ENCODE peak calls at places on chromosomes 12 and 14, in seven cellular contexts. L, Q, P, H, S, F and C are unnamed samples.

GRCh38 chr12:103799504-103800251 is 41.4 kb downstream of the NT5DC3 start:
- DNase-seq in L (peak; percentile 58), Q (no peak), P (no peak), H (peak; percentile 48), S (peak; percentile 68), F (no peak), C (no peak)

GRCh38 chr12:6207254-6207942 is 7.2 kb downstream of the CD9 start:
- DNase-seq in L (no peak), Q (no peak), P (no peak), H (no peak), S (no peak), F (no peak), C (no peak)

GRCh38 chr12:3537916-3538690 is 47.1 kb downstream of the PRMT8 start:
- DNase-seq in L (no peak), Q (no peak), P (no peak), H (no peak), S (no peak), F (no peak), C (no peak)

GRCh38 chr12:108630481-108631207 is 3.0 kb downstream of the SELPLG start:
- DNase-seq in L (no peak), Q (no peak), P (no peak), H (no peak), S (peak; percentile 77), F (no peak), C (no peak)

GRCh38 chr12:52260351-52261210 is 13.9 kb upstream of the KRT86 start:
- DNase-seq in L (no peak), Q (no peak), P (no peak), H (no peak), S (peak; percentile 80), F (no peak), C (no peak)

GRCh38 chr14:99201351-99202073 is 70.5 kb downstream of the BCL11B start:
- DNase-seq in L (no peak), Q (no peak), P (no peak), H (no peak), S (no peak), F (no peak), C (no peak)

GRCh38 chr14:96117101-96117897 is 78.1 kb downstream of the C14orf132 start:
- DNase-seq in L (no peak), Q (no peak), P (no peak), H (no peak), S (peak; percentile 54), F (no peak), C (no peak)

GRCh38 chr14:100159107-100159864 is at the start of gene DEGS2:
- DNase-seq in L (no peak), Q (peak; percentile 54), P (peak; percentile 85), H (peak; percentile 67), S (no peak), F (no peak), C (peak; percentile 57)

GRCh38 chr14:67487937-67488893 is at the start of gene TMEM229B:
- DNase-seq in L (no peak), Q (no peak), P (peak; percentile 70), H (peak; percentile 45), S (no peak), F (no peak), C (no peak)

GRCh38 chr12:442235-442884 is 17.4 kb upstream of the B4GALNT3 start:
- DNase-seq in L (peak; percentile 65), Q (peak; percentile 74), P (no peak), H (peak; percentile 62), S (peak; percentile 42), F (peak; percentile 27), C (peak; percentile 52)

GRCh38 chr12:54429014-54429471 is 10.0 kb upstream of the ITGA5 start:
- DNase-seq in L (peak; percentile 89), Q (no peak), P (no peak), H (no peak), S (no peak), F (no peak), C (no peak)

GRCh38 chr14:94638330-94638729 is 26.1 kb downstream of the SERPINA3 start:
- DNase-seq in L (peak; percentile 42), Q (no peak), P (no peak), H (no peak), S (peak; percentile 11), F (no peak), C (no peak)

GRCh38 chr12:46521145-46521544 is 148.6 kb upstream of the SLC38A2 start:
- DNase-seq in L (no peak), Q (no peak), P (no peak), H (no peak), S (no peak), F (no peak), C (no peak)

GRCh38 chr14:104819361-104819771 is 18.5 kb downstream of the ZBTB42 start:
- DNase-seq in L (peak; percentile 53), Q (no peak), P (peak; percentile 55), H (no peak), S (no peak), F (no peak), C (no peak)

GRCh38 chr12:124395284-124395752 is 100.4 kb downstream of the RFLNA start:
- DNase-seq in L (no peak), Q (no peak), P (no peak), H (peak; percentile 53), S (no peak), F (no peak), C (no peak)

GRCh38 chr12:97967831-97968230 is 505.2 kb downstream of the RMST start:
- DNase-seq in L (no peak), Q (no peak), P (no peak), H (no peak), S (no peak), F (peak; percentile 27), C (no peak)

GRCh38 chr12:27305673-27306504 is 26.7 kb upstream of the BMAL2 start:
- DNase-seq in L (no peak), Q (peak; percentile 30), P (no peak), H (no peak), S (peak; percentile 65), F (no peak), C (no peak)

GRCh38 chr12:5204271-5204670 is 160.6 kb downstream of the KCNA5 start:
- DNase-seq in L (no peak), Q (no peak), P (no peak), H (no peak), S (no peak), F (no peak), C (peak; percentile 75)

GRCh38 chr14:59450716-59451115 is 14.5 kb downstream of the GPR135 start:
- DNase-seq in L (no peak), Q (no peak), P (no peak), H (no peak), S (no peak), F (no peak), C (no peak)

GRCh38 chr12:127170271-127171180 is 1096.4 kb upstream of the TMEM132C start:
- DNase-seq in L (no peak), Q (no peak), P (no peak), H (no peak), S (peak; percentile 17), F (no peak), C (no peak)

GRCh38 chr14:71467419-71467818 is 464.8 kb upstream of the RGS6 start:
- DNase-seq in L (no peak), Q (no peak), P (no peak), H (no peak), S (no peak), F (no peak), C (no peak)

GRCh38 chr14:91372680-91373495 is 44.7 kb downstream of the CCDC88C start:
- DNase-seq in L (no peak), Q (no peak), P (no peak), H (peak; percentile 64), S (no peak), F (no peak), C (no peak)
- H3K27ac ChIP-seq in L (no peak overlapping the region), Q (no peak overlapping the region), P (no peak overlapping the region), H (no peak overlapping the region), S (no peak overlapping the region), F (peak overlapping the region; percentile 15), C (peak overlapping the region; percentile 62)

GRCh38 chr12:92629349-92630065 is 73.3 kb upstream of the PLEKHG7 start:
- DNase-seq in L (peak; percentile 71), Q (peak; percentile 48), P (no peak), H (no peak), S (peak; percentile 58), F (peak; percentile 17), C (no peak)
- H3K27ac ChIP-seq in L (no peak overlapping the region), Q (no peak overlapping the region), P (no peak overlapping the region), H (no peak overlapping the region), S (no peak overlapping the region), F (no peak overlapping the region), C (no peak overlapping the region)

GRCh38 chr12:79618848-79619404 is 71.8 kb downstream of the PAWR start:
- DNase-seq in L (no peak), Q (no peak), P (no peak), H (no peak), S (peak; percentile 75), F (no peak), C (no peak)

GRCh38 chr12:79629561-79629960 is 61.2 kb downstream of the PAWR start:
- DNase-seq in L (no peak), Q (no peak), P (no peak), H (no peak), S (no peak), F (no peak), C (no peak)

DNA sequence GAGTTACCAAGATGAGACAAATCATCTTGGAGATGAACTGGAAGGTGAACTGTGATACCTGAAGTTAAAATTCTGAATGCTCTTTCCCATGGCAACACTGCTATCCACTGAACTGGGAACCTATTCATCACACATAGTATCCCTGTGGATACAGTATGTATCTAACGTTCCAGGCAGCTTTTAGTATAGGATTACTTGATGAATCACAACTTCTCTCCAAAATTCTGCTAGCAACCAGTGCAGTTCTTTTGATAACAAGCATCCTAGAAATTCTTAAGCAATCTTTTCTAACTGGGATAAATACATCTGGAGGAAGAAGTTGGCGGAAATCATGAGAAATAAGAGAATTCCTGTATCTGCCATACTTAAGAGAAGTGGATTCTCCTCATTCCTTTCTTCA is 66.4 kb downstream of the PAWR start:
- DNase-seq in L (no peak), Q (no peak), P (no peak), H (no peak), S (peak; percentile 81), F (no peak), C (no peak)
- H3K27ac ChIP-seq in L (no peak overlapping the region), Q (no peak overlapping the region), P (no peak overlapping the region), H (no peak overlapping the region), S (no peak overlapping the region), F (no peak overlapping the region), C (no peak overlapping the region)

GRCh38 chr12:94202245-94203180 is 54.1 kb downstream of the PLXNC1 start:
- DNase-seq in L (no peak), Q (no peak), P (no peak), H (no peak), S (no peak), F (peak; percentile 27), C (no peak)

GRCh38 chr12:94203181-94203546 is 54.8 kb downstream of the PLXNC1 start:
- DNase-seq in L (no peak), Q (no peak), P (no peak), H (no peak), S (no peak), F (no peak), C (no peak)

GRCh38 chr12:94204647-94205247 is 56.4 kb downstream of the PLXNC1 start:
- DNase-seq in L (no peak), Q (peak; percentile 18), P (no peak), H (no peak), S (no peak), F (no peak), C (no peak)

GRCh38 chr12:94205738-94206310 is 57.4 kb downstream of the PLXNC1 start:
- DNase-seq in L (no peak), Q (no peak), P (no peak), H (no peak), S (no peak), F (no peak), C (no peak)

DNA sequence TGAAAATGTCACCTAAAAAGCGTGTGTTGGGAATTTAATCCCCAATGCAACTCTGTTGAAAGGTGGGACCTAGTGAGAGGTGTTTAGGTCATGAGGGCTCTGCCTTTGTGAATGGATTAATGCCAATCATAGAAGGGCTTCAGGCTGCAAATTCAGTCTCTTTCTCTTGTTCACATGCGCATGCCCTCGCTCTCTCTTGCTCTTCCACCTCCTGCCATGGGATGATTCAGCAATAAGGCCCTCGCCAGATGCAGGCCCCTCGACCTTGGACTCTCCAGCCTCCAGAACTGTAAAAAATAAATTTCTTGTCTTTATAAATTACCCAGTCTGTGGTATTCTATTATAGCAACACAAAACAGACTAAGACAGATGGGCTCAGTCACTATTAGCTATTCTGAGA is 55.4 kb downstream of the PLXNC1 start:
- DNase-seq in L (no peak), Q (no peak), P (no peak), H (no peak), S (no peak), F (no peak), C (no peak)
- H3K27ac ChIP-seq in L (no peak overlapping the region), Q (no peak overlapping the region), P (no peak overlapping the region), H (no peak overlapping the region), S (no peak overlapping the region), F (no peak overlapping the region), C (no peak overlapping the region)